ENCODE peak calls at places on chromosomes 1 and 21, in five cellular contexts. M, X, V, Z and S are unnamed samples.

GRCh38 chr1:153742411-153743142 is 14.7 kb downstream of the INTS3 start:
- DNase-seq in Z (peak; percentile 80), V (no peak), M (no peak), X (no peak), S (peak; percentile 87)

GRCh38 chr1:52403566-52404115 is 582 bp downstream of the ORC1 start:
- DNase-seq in M (peak; percentile 51), X (peak; percentile 78), V (peak; percentile 57), Z (peak; percentile 41), S (peak; percentile 45)

GRCh38 chr1:172002725-172003345 is 161.5 kb downstream of the DNM3 start:
- DNase-seq in M (no peak), Z (peak; percentile 28), V (peak; percentile 10), X (peak; percentile 14), S (peak; percentile 37)

GRCh38 chr21:42474043-42474831 is 21.8 kb downstream of the RSPH1 start:
- DNase-seq in X (no peak), V (peak; percentile 68), Z (no peak), M (peak; percentile 27), S (peak; percentile 41)

GRCh38 chr21:46096596-46096981 is 1.3 kb upstream of the COL6A2 start:
- DNase-seq in Z (no peak), V (no peak), M (peak; percentile 10), X (no peak), S (no peak)

GRCh38 chr1:165434264-165434663 is 10.7 kb downstream of the RXRG start:
- DNase-seq in V (no peak), M (no peak), X (no peak), Z (no peak), S (no peak)

GRCh38 chr1:237012789-237013383 is 8.6 kb upstream of the MT1HL1 start:
- DNase-seq in X (peak; percentile 36), M (no peak), Z (no peak), V (peak; percentile 59), S (peak; percentile 4)

GRCh38 chr1:236560213-236560771 is 36.5 kb downstream of the LGALS8 start:
- DNase-seq in X (no peak), Z (no peak), M (no peak), V (no peak), S (no peak)

GRCh38 chr1:6917067-6917466 is 131.8 kb downstream of the CAMTA1 start:
- DNase-seq in Z (no peak), M (no peak), V (no peak), X (no peak), S (no peak)

GRCh38 chr1:83493633-83494032 is 505.3 kb downstream of the TTLL7 start:
- DNase-seq in Z (no peak), X (no peak), V (no peak), M (no peak), S (no peak)

GRCh38 chr1:85447000-85447943 is 17.7 kb downstream of the DDAH1 start:
- DNase-seq in X (no peak), M (no peak), V (no peak), Z (no peak), S (no peak)

GRCh38 chr1:204132718-204133117 is 19.1 kb downstream of the ETNK2 start:
- DNase-seq in Z (no peak), M (no peak), X (no peak), V (no peak), S (no peak)

GRCh38 chr1:204398197-204399125 is 13.2 kb downstream of the PPP1R15B start:
- DNase-seq in M (peak; percentile 81), Z (no peak), V (peak; percentile 96), X (peak; percentile 94), S (peak; percentile 94)

GRCh38 chr1:70140343-70140742 is 65.0 kb downstream of the LRRC40 start:
- DNase-seq in M (no peak), V (no peak), Z (no peak), X (no peak), S (no peak)

GRCh38 chr1:23081376-23081775 is 62.1 kb downstream of the KDM1A start:
- DNase-seq in X (no peak), V (peak; percentile 22), Z (no peak), M (peak; percentile 22), S (no peak)

GRCh38 chr21:20591294-20591693 is 406.9 kb upstream of the NCAM2 start:
- DNase-seq in Z (no peak), X (no peak), V (no peak), M (no peak), S (no peak)

GRCh38 chr1:52204696-52205095 is 62.8 kb downstream of the ZFYVE9 start:
- DNase-seq in V (no peak), M (no peak), X (no peak), Z (peak; percentile 32), S (no peak)

GRCh38 chr1:70546726-70547125 is 135.7 kb downstream of the CTH start:
- DNase-seq in Z (no peak), V (no peak), M (no peak), X (no peak), S (no peak)

GRCh38 chr1:196535727-196536126 is 72.5 kb downstream of the KCNT2 start:
- DNase-seq in V (no peak), M (peak; percentile 24), Z (no peak), X (no peak), S (no peak)

GRCh38 chr1:30159015-30159414 is 564.4 kb downstream of the MATN1 start:
- DNase-seq in X (peak; percentile 81), V (no peak), M (no peak), Z (no peak), S (no peak)

GRCh38 chr1:244881552-244882280 is 17.4 kb upstream of the HNRNPU start:
- DNase-seq in V (no peak), X (no peak), Z (no peak), M (no peak), S (no peak)

GRCh38 chr1:2271841-2272655 is 43.9 kb downstream of the SKI start:
- DNase-seq in V (no peak), Z (no peak), X (no peak), M (no peak), S (no peak)

GRCh38 chr1:182570611-182570970 is 18.5 kb downstream of the RNASEL start:
- DNase-seq in X (no peak), Z (no peak), V (no peak), M (no peak), S (no peak)

GRCh38 chr1:10635992-10636391 is 160.5 kb downstream of the CASZ1 start:
- DNase-seq in X (no peak), Z (no peak), M (no peak), V (no peak), S (no peak)

GRCh38 chr1:10638559-10639300 is 157.7 kb downstream of the CASZ1 start:
- DNase-seq in V (no peak), M (peak; percentile 51), Z (no peak), X (no peak), S (no peak)

GRCh38 chr1:10639301-10640078 is 157.0 kb downstream of the CASZ1 start:
- DNase-seq in M (peak; percentile 67), X (no peak), Z (no peak), V (no peak), S (no peak)

GRCh38 chr1:10637400-10637799 is 159.0 kb downstream of the CASZ1 start:
- DNase-seq in Z (no peak), M (no peak), V (no peak), X (no peak), S (no peak)

GRCh38 chr1:10637833-10638558 is 158.4 kb downstream of the CASZ1 start:
- DNase-seq in M (no peak), Z (no peak), X (no peak), V (no peak), S (no peak)
- TF ChIP-seq ESRRA in M (no peak), Z (no peak), X (no peak), V (no peak), S (no peak)

DNA sequence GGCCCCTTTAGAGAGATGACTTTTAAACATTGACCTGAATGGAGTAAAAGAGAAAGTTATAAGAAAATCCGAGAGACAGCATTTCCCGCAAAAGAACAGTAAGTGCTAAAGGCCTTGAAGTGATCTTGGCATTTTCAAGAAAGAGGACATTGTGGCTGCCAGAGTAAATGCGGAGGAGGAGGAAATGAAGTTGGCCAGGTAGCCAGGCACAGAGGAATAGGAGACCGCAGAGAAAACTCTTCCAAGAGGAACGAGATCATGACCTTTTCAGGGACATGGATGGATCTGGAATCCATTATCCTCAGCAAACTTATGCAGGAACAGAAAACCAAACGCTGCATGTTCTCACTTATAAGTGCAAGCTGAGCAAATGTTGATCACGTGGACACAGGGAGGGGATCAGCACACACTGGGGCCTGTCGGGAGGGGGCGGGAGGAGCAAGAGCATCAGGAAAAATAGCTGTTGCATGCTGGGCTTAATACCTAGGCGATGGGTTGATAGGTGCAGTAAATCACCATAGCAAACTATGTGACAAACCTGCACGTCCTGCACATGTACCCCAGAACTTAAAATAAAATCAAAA is 49.7 kb downstream of the EEIG2 start:
- DNase-seq in M (no peak), X (no peak), Z (no peak), V (no peak), S (no peak)
- TF ChIP-seq ESRRA in M (no peak), X (no peak), Z (no peak), V (no peak), S (no peak)

GRCh38 chr1:157734328-157734727 is 33.8 kb upstream of the FCRL3 start:
- DNase-seq in Z (no peak), M (no peak), V (no peak), X (no peak), S (no peak)

DNA sequence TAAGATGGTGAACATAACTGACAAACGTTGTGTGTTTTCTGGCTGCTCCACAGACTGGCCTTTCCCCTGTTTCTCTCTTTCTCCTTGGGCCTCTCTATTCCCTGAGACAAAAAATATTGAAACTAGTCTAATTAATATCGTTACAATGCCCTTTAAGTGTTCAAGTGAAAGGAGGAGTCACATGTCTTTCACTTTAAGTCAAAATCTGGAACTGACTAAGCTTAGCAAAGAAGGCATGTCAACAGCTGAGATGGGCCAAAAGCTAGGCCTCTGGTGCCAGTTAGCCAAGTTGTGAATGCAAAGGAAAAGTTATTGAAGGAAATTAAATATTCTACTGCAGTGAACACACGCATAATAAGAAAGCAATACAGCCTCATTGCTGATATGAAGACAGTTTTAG is 32.2 kb upstream of the FCRL3 start:
- DNase-seq in V (no peak), M (no peak), Z (no peak), X (no peak), S (no peak)
- TF ChIP-seq ESRRA in V (no peak), M (no peak), Z (no peak), X (no peak), S (no peak)

DNA sequence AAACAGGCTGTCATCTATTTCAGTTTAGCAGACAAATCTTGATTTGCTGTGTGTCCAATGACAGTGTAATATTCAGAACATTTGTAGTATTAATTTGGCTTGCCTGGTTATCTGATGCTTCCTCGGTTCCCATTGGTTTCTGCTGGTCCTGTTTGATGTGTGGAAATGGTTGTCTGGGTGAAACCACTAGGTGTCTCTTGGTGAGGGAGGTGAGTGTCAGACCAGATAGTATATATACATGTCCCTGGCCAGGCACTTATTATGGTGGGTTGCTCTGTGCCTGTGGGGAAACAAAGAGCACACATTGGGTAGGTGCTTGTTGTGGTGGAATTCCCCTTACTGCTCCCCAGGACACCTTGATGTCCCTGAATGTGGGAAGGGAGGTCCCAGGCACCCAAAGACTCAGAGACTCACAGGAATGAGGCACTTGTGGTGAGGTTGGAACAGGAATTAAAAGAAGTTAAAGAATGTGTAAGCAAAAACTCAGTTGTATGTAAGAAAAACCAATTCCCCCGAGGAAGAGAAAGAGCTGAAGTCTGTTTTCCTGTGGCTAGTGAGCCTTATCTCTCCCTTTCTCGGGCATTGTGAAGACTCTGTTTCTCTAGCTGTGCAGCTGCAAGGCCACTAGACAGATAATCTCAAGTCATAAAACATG is 1519.1 kb downstream of the BRINP3 start:
- DNase-seq in X (no peak), M (no peak), V (no peak), Z (no peak), S (no peak)
- TF ChIP-seq ESRRA in X (no peak), M (no peak), V (no peak), Z (no peak), S (no peak)

GRCh38 chr1:16215882-16216753 is 3.7 kb upstream of the ARHGEF19 start:
- DNase-seq in V (peak; percentile 24), Z (peak; percentile 26), X (peak; percentile 95), M (peak; percentile 100), S (peak; percentile 61)
- TF ChIP-seq ESRRA in V (no peak), Z (no peak), X (no peak), M (no peak), S (no peak)